ENCODE peak calls at places on chromosomes 5 and 9, in eight cellular contexts. A is AG04450; L is psoas muscle; O is aorta; V is mesendoderm; Q is brain microvascular endothelial cell; B is ovary; T is CD8-positive, alpha-beta memory T cell. K is an unnamed sample.

GRCh38 chr5:62206150-62206829 is 99.7 kb upstream of the KIF2A start:
- DNase-seq in A (no peak), L (no peak), O (no peak), V (peak), Q (peak), B (no peak), T (no peak), K (no peak)

GRCh38 chr5:147576646-147577535 is 67.0 kb upstream of the DPYSL3 start:
- DNase-seq in A (no peak), L (peak), O (peak), V (peak), Q (peak), B (peak), T (no peak), K (peak)

GRCh38 chr9:133122935-133123611 is 2.0 kb upstream of the RALGDS start:
- DNase-seq in A (no peak), L (peak), O (no peak), V (peak), Q (peak), B (peak), T (no peak), K (no peak)

GRCh38 chr9:96186601-96187011 is 115.4 kb downstream of the HSD17B3 start:
- DNase-seq in A (no peak), L (no peak), O (no peak), V (peak), Q (no peak), B (no peak), T (no peak), K (peak)

GRCh38 chr5:138138949-138139775 is at the start of gene NME5:
- DNase-seq in A (no peak), L (peak), O (peak), V (peak), Q (peak), B (peak), T (no peak), K (no peak)

GRCh38 chr5:96408276-96408777 is 24.7 kb downstream of the PCSK1 start:
- DNase-seq in A (no peak), L (no peak), O (no peak), V (no peak), Q (peak), B (no peak), T (no peak), K (peak)

GRCh38 chr9:71243951-71244350 is 122.5 kb upstream of the TRPM3 start:
- DNase-seq in A (no peak), L (no peak), O (no peak), V (no peak), Q (no peak), B (no peak), T (no peak), K (no peak)

GRCh38 chr5:142215915-142216681 is 107.5 kb downstream of the NDFIP1 start:
- DNase-seq in A (peak), L (peak), O (peak), V (peak), Q (peak), B (peak), T (no peak), K (peak)

GRCh38 chr5:158877124-158877581 is 222.6 kb downstream of the EBF1 start:
- DNase-seq in A (no peak), L (no peak), O (no peak), V (no peak), Q (peak), B (no peak), T (no peak), K (no peak)

GRCh38 chr5:150562832-150563231 is 54.9 kb downstream of the NDST1 start:
- DNase-seq in A (no peak), L (no peak), O (no peak), V (peak), Q (peak), B (no peak), T (no peak), K (peak)

GRCh38 chr5:10261065-10261464 is 11.0 kb downstream of the CCT5 start:
- DNase-seq in A (no peak), L (no peak), O (no peak), V (no peak), Q (no peak), B (no peak), T (no peak), K (no peak)

GRCh38 chr5:148690945-148691344 is 36.6 kb upstream of the HTR4 start:
- DNase-seq in A (no peak), L (no peak), O (no peak), V (no peak), Q (no peak), B (no peak), T (no peak), K (no peak)

GRCh38 chr9:131290039-131290766 is 680 bp downstream of the PLPP7 start:
- DNase-seq in A (no peak), L (peak), O (no peak), V (no peak), Q (no peak), B (no peak), T (no peak), K (no peak)

GRCh38 chr5:1875481-1875842 is 7.3 kb downstream of the IRX4 start:
- DNase-seq in A (no peak), L (no peak), O (no peak), V (peak), Q (no peak), B (no peak), T (no peak), K (no peak)

GRCh38 chr9:90526386-90526785 is 116.2 kb downstream of the DIRAS2 start:
- DNase-seq in A (no peak), L (no peak), O (no peak), V (no peak), Q (no peak), B (no peak), T (no peak), K (no peak)

GRCh38 chr5:168327019-168327421 is 35.6 kb downstream of the WWC1 start:
- DNase-seq in A (no peak), L (no peak), O (no peak), V (no peak), Q (no peak), B (no peak), T (no peak), K (no peak)

GRCh38 chr5:14672508-14673394 is 8.2 kb downstream of the OTULIN start:
- DNase-seq in A (no peak), L (no peak), O (no peak), V (no peak), Q (no peak), B (no peak), T (no peak), K (no peak)

GRCh38 chr9:81656871-81657337 is 32.4 kb downstream of the TLE1 start:
- DNase-seq in A (no peak), L (no peak), O (no peak), V (no peak), Q (no peak), B (no peak), T (no peak), K (no peak)

GRCh38 chr5:9888517-9888916 is 258.4 kb upstream of the TAS2R1 start:
- DNase-seq in A (peak), L (no peak), O (no peak), V (no peak), Q (peak), B (no peak), T (no peak), K (peak)

GRCh38 chr5:57439601-57440000 is 43.0 kb downstream of the ACTBL2 start:
- DNase-seq in A (no peak), L (no peak), O (no peak), V (no peak), Q (no peak), B (no peak), T (no peak), K (no peak)

GRCh38 chr5:76204713-76205112 is 121.5 kb downstream of the SV2C start:
- DNase-seq in A (no peak), L (no peak), O (no peak), V (peak), Q (no peak), B (no peak), T (no peak), K (peak)

GRCh38 chr5:170267431-170268152 is 30.0 kb downstream of the LCP2 start:
- DNase-seq in A (peak), L (peak), O (peak), V (peak), Q (peak), B (peak), T (peak), K (peak)
- H3K27ac ChIP-seq in A (no peak), L (no peak), O (no peak), V (no peak), Q (no peak), B (no peak), T (peak), K (no peak)

GRCh38 chr5:39765381-39765780 is 340.6 kb upstream of the DAB2 start:
- DNase-seq in A (no peak), L (no peak), O (no peak), V (no peak), Q (no peak), B (no peak), T (no peak), K (no peak)
- H3K27ac ChIP-seq in A (no peak), L (no peak), O (no peak), V (no peak), Q (no peak), B (no peak), T (no peak), K (no peak)

DNA sequence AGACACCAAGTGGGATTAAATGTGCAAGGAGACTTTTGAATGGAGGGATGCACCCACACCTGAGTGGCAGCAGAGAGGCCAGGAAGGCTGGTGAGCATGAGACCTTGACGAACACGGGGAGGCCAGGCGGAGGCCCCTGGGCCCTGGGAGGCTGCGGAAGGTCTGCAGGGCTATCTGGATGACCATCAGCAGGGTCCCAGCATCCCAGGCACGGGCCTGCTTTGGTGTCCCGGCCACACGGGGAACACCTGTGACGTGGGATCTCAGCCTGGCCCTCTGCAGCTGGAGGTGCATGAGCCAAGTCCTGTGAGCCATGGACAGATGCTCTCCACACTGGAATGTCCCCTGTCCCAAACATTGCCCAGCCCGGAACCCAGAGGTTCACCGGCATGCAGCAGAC is 174.0 kb upstream of the FOXD4L5 start:
- DNase-seq in A (no peak), L (no peak), O (no peak), V (no peak), Q (no peak), B (no peak), T (no peak), K (no peak)
- H3K27ac ChIP-seq in A (no peak), L (no peak), O (no peak), V (no peak), Q (no peak), B (no peak), T (no peak), K (no peak)

DNA sequence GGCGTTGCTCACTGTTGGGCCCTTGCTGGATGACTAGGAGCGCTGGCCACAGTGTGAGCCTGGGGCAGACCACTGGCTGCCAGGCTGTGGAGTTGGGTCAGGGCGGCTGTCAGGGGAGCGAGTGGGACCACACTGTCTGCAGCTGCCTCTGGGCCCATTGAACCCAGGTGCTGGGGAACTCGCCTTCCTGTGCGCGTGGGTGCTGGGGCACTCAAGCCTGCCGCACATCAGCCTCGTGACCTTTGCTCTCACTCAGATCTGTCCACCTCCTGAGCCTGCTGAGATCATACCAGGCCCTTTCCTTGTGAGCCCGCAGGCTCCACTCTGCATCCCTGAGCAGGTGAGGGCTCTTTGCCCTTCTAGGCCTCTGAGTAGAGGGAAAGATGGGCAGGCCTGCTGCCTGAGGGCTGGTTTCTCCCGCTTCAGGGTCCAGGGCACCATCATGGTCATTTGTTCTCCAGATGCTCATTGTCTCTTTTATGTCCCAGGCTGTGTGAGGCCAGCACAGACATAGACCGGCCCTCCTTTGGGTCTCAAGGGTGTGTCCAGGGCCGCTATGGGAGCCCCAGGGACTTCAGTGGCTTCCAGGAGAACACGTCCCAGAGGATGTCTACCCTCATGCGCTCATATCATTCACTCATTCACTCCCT is 26.5 kb downstream of the WNK2 start:
- DNase-seq in A (no peak), L (no peak), O (peak), V (no peak), Q (no peak), B (no peak), T (no peak), K (no peak)
- H3K27ac ChIP-seq in A (no peak), L (no peak), O (no peak), V (no peak), Q (no peak), B (no peak), T (no peak), K (no peak)

DNA sequence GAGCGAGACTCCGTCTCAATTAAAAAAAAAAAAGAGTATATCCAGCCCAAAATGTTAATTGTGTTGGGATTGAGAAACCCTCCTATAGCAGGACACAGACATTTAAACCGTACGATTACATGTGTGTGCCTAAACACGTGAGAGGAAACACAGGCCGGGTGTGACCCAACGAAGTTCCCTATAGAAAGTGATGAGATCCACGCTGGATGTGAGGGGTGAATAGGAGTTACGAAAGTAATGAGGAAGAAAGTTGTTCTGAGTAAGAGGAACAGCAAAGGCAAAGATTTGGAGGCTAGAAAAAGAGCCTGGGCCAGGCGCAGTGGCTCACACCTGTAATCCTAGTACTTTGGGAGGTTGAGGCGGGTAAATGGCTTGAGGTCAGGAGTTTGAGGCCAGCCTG is 13.6 kb downstream of the NAIF1 start:
- DNase-seq in A (no peak), L (no peak), O (peak), V (no peak), Q (no peak), B (no peak), T (no peak), K (no peak)
- H3K27ac ChIP-seq in A (no peak), L (peak), O (no peak), V (no peak), Q (no peak), B (no peak), T (no peak), K (no peak)

GRCh38 chr9:120583958-120584369 is 4.0 kb upstream of the CDK5RAP2 start:
- DNase-seq in A (peak), L (peak), O (no peak), V (peak), Q (peak), B (no peak), T (no peak), K (peak)

GRCh38 chr9:120579139-120579749 is 723 bp downstream of the CDK5RAP2 start:
- DNase-seq in A (no peak), L (no peak), O (no peak), V (peak), Q (no peak), B (no peak), T (no peak), K (peak)

GRCh38 chr9:120580591-120580896 is 577 bp upstream of the CDK5RAP2 start:
- DNase-seq in A (no peak), L (no peak), O (no peak), V (no peak), Q (no peak), B (no peak), T (no peak), K (no peak)

GRCh38 chr9:120578614-120579013 is 1.4 kb downstream of the CDK5RAP2 start:
- DNase-seq in A (no peak), L (no peak), O (no peak), V (no peak), Q (no peak), B (no peak), T (no peak), K (no peak)

GRCh38 chr9:120579750-120580590 is at the start of gene CDK5RAP2:
- DNase-seq in A (peak), L (peak), O (peak), V (peak), Q (peak), B (peak), T (peak), K (peak)
- H3K27ac ChIP-seq in A (peak), L (peak), O (peak), V (peak), Q (peak), B (no peak), T (peak), K (peak)